ENCODE peak calls at places on chromosome 17, in four cellular contexts. U is K562, P is HCT116, E is SK-N-SH. Q is an unnamed sample.

GRCh38 chr17:82745524-82745923 is 6.3 kb upstream of the TBCD start:
- DNase-seq in U (no peak), P (no peak), E (no peak), Q (no peak)

GRCh38 chr17:12898110-12898509 is 108.8 kb downstream of the ARHGAP44 start:
- DNase-seq in U (no peak), P (no peak), E (no peak), Q (no peak)

GRCh38 chr17:80693511-80693910 is 148.9 kb downstream of the RPTOR start:
- DNase-seq in U (no peak), P (no peak), E (peak), Q (no peak)

GRCh38 chr17:8918811-8919210 is 46.7 kb downstream of the PIK3R5 start:
- DNase-seq in U (no peak), P (no peak), E (no peak), Q (no peak)

GRCh38 chr17:3911271-3912053 is 4.8 kb downstream of the P2RX1 start:
- DNase-seq in U (no peak), P (no peak), E (no peak), Q (no peak)

GRCh38 chr17:55726440-55726839 is 3.8 kb upstream of the TMEM100 start:
- DNase-seq in U (no peak), P (no peak), E (peak), Q (peak)

GRCh38 chr17:77948690-77949114 is 9.8 kb upstream of the TNRC6C start:
- DNase-seq in U (no peak), P (peak), E (peak), Q (peak)

GRCh38 chr17:40596261-40596919 is 31.1 kb upstream of the CCR7 start:
- DNase-seq in U (peak), P (peak), E (peak), Q (peak)

GRCh38 chr17:70168044-70168978 is 1.0 kb upstream of the KCNJ2 start:
- DNase-seq in U (peak), P (no peak), E (peak), Q (no peak)

GRCh38 chr17:81097134-81097942 is 62.4 kb downstream of the BAIAP2 start:
- DNase-seq in U (peak), P (peak), E (peak), Q (no peak)

GRCh38 chr17:6948562-6948961 is 47.3 kb upstream of the ALOX12 start:
- DNase-seq in U (no peak), P (no peak), E (no peak), Q (no peak)

GRCh38 chr17:7916799-7917198 is 710 bp upstream of the RNF227 start:
- DNase-seq in U (no peak), P (no peak), E (no peak), Q (no peak)

GRCh38 chr17:48392836-48393235 is 37.2 kb downstream of the SKAP1 start:
- DNase-seq in U (no peak), P (no peak), E (no peak), Q (no peak)

GRCh38 chr17:59141860-59142259 is 13.1 kb downstream of the SKA2 start:
- DNase-seq in U (no peak), P (no peak), E (no peak), Q (no peak)

GRCh38 chr17:58330544-58330996 is 2.0 kb upstream of the TSPOAP1 start:
- DNase-seq in U (no peak), P (no peak), E (peak), Q (no peak)

GRCh38 chr17:10075919-10076318 is 122.5 kb downstream of the GAS7 start:
- DNase-seq in U (no peak), P (no peak), E (no peak), Q (no peak)

GRCh38 chr17:74842599-74843351 is 16.9 kb downstream of the GRIN2C start:
- DNase-seq in U (peak), P (peak), E (peak), Q (peak)

GRCh38 chr17:488993-489757 is 136.6 kb upstream of the RPH3AL start:
- DNase-seq in U (peak), P (peak), E (peak), Q (no peak)

GRCh38 chr17:3710951-3711383 is 12.7 kb upstream of the HASPIN start:
- DNase-seq in U (no peak), P (no peak), E (no peak), Q (no peak)

GRCh38 chr17:73952498-73953205 is 250.8 kb upstream of the RPL38 start:
- DNase-seq in U (peak), P (no peak), E (peak), Q (no peak)

GRCh38 chr17:59893617-59894100 is 738 bp downstream of the RPS6KB1 start:
- DNase-seq in U (no peak), P (no peak), E (peak), Q (peak)

GRCh38 chr17:4901108-4901647 is 1.7 kb downstream of the CHRNE start:
- DNase-seq in U (no peak), P (no peak), E (no peak), Q (no peak)

GRCh38 chr17:48825446-48826381 is 5.1 kb upstream of the CALCOCO2 start:
- DNase-seq in U (no peak), P (no peak), E (no peak), Q (no peak)

GRCh38 chr17:42796066-42796758 is 2.3 kb downstream of the COA3 start:
- DNase-seq in U (no peak), P (no peak), E (no peak), Q (no peak)

GRCh38 chr17:13626703-13627102 is 25.0 kb upstream of the HS3ST3A1 start:
- DNase-seq in U (peak), P (peak), E (no peak), Q (no peak)

GRCh38 chr17:76537578-76538280 is at the start of gene CYGB:
- DNase-seq in U (no peak), P (no peak), E (peak), Q (no peak)

GRCh38 chr17:2704031-2704889 is 7.3 kb downstream of the CLUH start:
- DNase-seq in U (no peak), P (no peak), E (peak), Q (no peak)

GRCh38 chr17:61837175-61838051 is 25.9 kb downstream of the BRIP1 start:
- DNase-seq in U (peak), P (peak), E (peak), Q (peak)

GRCh38 chr17:17059301-17059890 is 17.1 kb downstream of the MPRIP start:
- DNase-seq in U (no peak), P (no peak), E (no peak), Q (no peak)

GRCh38 chr17:55433629-55434422 is 12.2 kb upstream of the MMD start:
- DNase-seq in U (no peak), P (no peak), E (no peak), Q (no peak)

GRCh38 chr17:59620064-59620359 is 317 bp downstream of the CLTC start:
- DNase-seq in U (no peak), P (no peak), E (no peak), Q (no peak)

GRCh38 chr17:3575506-3575905 is 17.9 kb upstream of the TRPV3 start:
- DNase-seq in U (no peak), P (no peak), E (no peak), Q (no peak)

GRCh38 chr17:31061678-31062077 is 33.1 kb upstream of the NF1 start:
- DNase-seq in U (no peak), P (no peak), E (no peak), Q (no peak)

GRCh38 chr17:31918701-31919128 is 17.2 kb upstream of the UTP6 start:
- DNase-seq in U (no peak), P (no peak), E (no peak), Q (no peak)

GRCh38 chr17:74361613-74362391 is at the start of gene BTBD17:
- DNase-seq in U (peak), P (no peak), E (peak), Q (peak)

GRCh38 chr17:46841561-46842379 is 9.6 kb upstream of the WNT9B start:
- DNase-seq in U (peak), P (no peak), E (peak), Q (no peak)

GRCh38 chr17:46837521-46837920 is 13.9 kb upstream of the WNT9B start:
- DNase-seq in U (no peak), P (no peak), E (no peak), Q (no peak)

GRCh38 chr17:46842835-46843234 is 8.5 kb upstream of the WNT9B start:
- DNase-seq in U (peak), P (peak), E (no peak), Q (no peak)

GRCh38 chr17:46836500-46836899 is 14.9 kb upstream of the WNT9B start:
- DNase-seq in U (no peak), P (no peak), E (no peak), Q (no peak)

GRCh38 chr17:46839211-46839610 is 12.2 kb upstream of the WNT9B start:
- DNase-seq in U (no peak), P (no peak), E (no peak), Q (no peak)
- TF ChIP-seq JUND in U (no peak), P (no peak), E (no peak), Q (no peak)

GRCh38 chr17:63488851-63489250 is 12.0 kb downstream of the ACE start:
- DNase-seq in U (no peak), P (no peak), E (peak), Q (no peak)
- TF ChIP-seq JUND in U (no peak), P (no peak), E (no peak), Q (no peak)

GRCh38 chr17:50088952-50089825 is 6.0 kb upstream of the PDK2 start:
- DNase-seq in U (no peak), P (no peak), E (no peak), Q (no peak)
- TF ChIP-seq JUND in U (no peak), P (no peak), E (no peak), Q (no peak)

GRCh38 chr17:28712037-28712704 is 483 bp upstream of the PROCA1 start:
- DNase-seq in U (peak), P (no peak), E (no peak), Q (no peak)
- TF ChIP-seq JUND in U (no peak), P (no peak), E (no peak), Q (no peak)

Q was measured in T47D.